ENCODE peak calls at places on chromosome 15, in eight cellular contexts. One of them, this sample, is unnamed. For H3K27me3, the result is how much of the 10 kb centered on the place peaks cover.

GRCh38 chr15:68526269-68526668 is 52.5 kb upstream of the CORO2B start:
- DNase-seq in PC-3: peak
- DNase-seq in brain microvascular endothelial cell: peak
- DNase-seq in right cardiac atrium: no peak
- DNase-seq in aorta: no peak
- DNase-seq in left lung: no peak
- DNase-seq in prostate gland: no peak
- DNase-seq in Peyer's patch: no peak
- DNase-seq in this sample: no peak

GRCh38 chr15:57665939-57666338 is 40.6 kb upstream of the POLR2M start:
- DNase-seq in PC-3: no peak
- DNase-seq in brain microvascular endothelial cell: no peak
- DNase-seq in right cardiac atrium: no peak
- DNase-seq in aorta: no peak
- DNase-seq in left lung: no peak
- DNase-seq in prostate gland: no peak
- DNase-seq in Peyer's patch: no peak
- DNase-seq in this sample: no peak

GRCh38 chr15:96362001-96362758 is 31.7 kb downstream of the NR2F2 start:
- DNase-seq in PC-3: no peak
- DNase-seq in brain microvascular endothelial cell: no peak
- DNase-seq in right cardiac atrium: no peak
- DNase-seq in aorta: no peak
- DNase-seq in left lung: no peak
- DNase-seq in prostate gland: no peak
- DNase-seq in Peyer's patch: no peak
- DNase-seq in this sample: no peak

GRCh38 chr15:101504866-101505609 is 15.5 kb upstream of the PCSK6 start:
- DNase-seq in PC-3: no peak
- DNase-seq in brain microvascular endothelial cell: no peak
- DNase-seq in right cardiac atrium: no peak
- DNase-seq in aorta: no peak
- DNase-seq in left lung: no peak
- DNase-seq in prostate gland: no peak
- DNase-seq in Peyer's patch: no peak
- DNase-seq in this sample: no peak

GRCh38 chr15:77455696-77456293 is 35.1 kb downstream of the HMG20A start:
- DNase-seq in PC-3: no peak
- DNase-seq in brain microvascular endothelial cell: peak
- DNase-seq in right cardiac atrium: no peak
- DNase-seq in aorta: no peak
- DNase-seq in left lung: no peak
- DNase-seq in prostate gland: no peak
- DNase-seq in Peyer's patch: no peak
- DNase-seq in this sample: no peak

GRCh38 chr15:39552546-39552945 is 28.3 kb upstream of the THBS1 start:
- DNase-seq in PC-3: no peak
- DNase-seq in brain microvascular endothelial cell: no peak
- DNase-seq in right cardiac atrium: no peak
- DNase-seq in aorta: no peak
- DNase-seq in left lung: no peak
- DNase-seq in prostate gland: no peak
- DNase-seq in Peyer's patch: no peak
- DNase-seq in this sample: no peak

GRCh38 chr15:39756806-39757522 is 25.7 kb downstream of the FSIP1 start:
- DNase-seq in PC-3: peak
- DNase-seq in brain microvascular endothelial cell: peak
- DNase-seq in right cardiac atrium: no peak
- DNase-seq in aorta: no peak
- DNase-seq in left lung: no peak
- DNase-seq in prostate gland: peak
- DNase-seq in Peyer's patch: no peak
- DNase-seq in this sample: peak

GRCh38 chr15:29089731-29090616 is 179.6 kb downstream of the NSMCE3 start:
- DNase-seq in PC-3: no peak
- DNase-seq in brain microvascular endothelial cell: no peak
- DNase-seq in right cardiac atrium: no peak
- DNase-seq in aorta: peak
- DNase-seq in left lung: no peak
- DNase-seq in prostate gland: no peak
- DNase-seq in Peyer's patch: no peak
- DNase-seq in this sample: peak

GRCh38 chr15:66387176-66388056 is 704 bp downstream of the MAP2K1 start:
- DNase-seq in PC-3: peak
- DNase-seq in brain microvascular endothelial cell: peak
- DNase-seq in right cardiac atrium: peak
- DNase-seq in aorta: peak
- DNase-seq in left lung: peak
- DNase-seq in prostate gland: peak
- DNase-seq in Peyer's patch: peak
- DNase-seq in this sample: peak

GRCh38 chr15:92586930-92587329 is 68.6 kb downstream of the FAM174B start:
- DNase-seq in PC-3: no peak
- DNase-seq in brain microvascular endothelial cell: no peak
- DNase-seq in right cardiac atrium: no peak
- DNase-seq in aorta: no peak
- DNase-seq in left lung: no peak
- DNase-seq in prostate gland: no peak
- DNase-seq in Peyer's patch: no peak
- DNase-seq in this sample: no peak

GRCh38 chr15:101264911-101265641 is 12.2 kb downstream of the SELENOS start:
- DNase-seq in PC-3: no peak
- DNase-seq in brain microvascular endothelial cell: no peak
- DNase-seq in right cardiac atrium: no peak
- DNase-seq in aorta: no peak
- DNase-seq in left lung: no peak
- DNase-seq in prostate gland: no peak
- DNase-seq in Peyer's patch: no peak
- DNase-seq in this sample: no peak

GRCh38 chr15:90598053-90598577 is 68.4 kb downstream of the CRTC3 start:
- DNase-seq in PC-3: no peak
- DNase-seq in brain microvascular endothelial cell: no peak
- DNase-seq in right cardiac atrium: peak
- DNase-seq in aorta: no peak
- DNase-seq in left lung: no peak
- DNase-seq in prostate gland: no peak
- DNase-seq in Peyer's patch: peak
- DNase-seq in this sample: peak

GRCh38 chr15:64354683-64355558 is 1.1 kb downstream of the CSNK1G1 start:
- DNase-seq in PC-3: no peak
- DNase-seq in brain microvascular endothelial cell: no peak
- DNase-seq in right cardiac atrium: no peak
- DNase-seq in aorta: no peak
- DNase-seq in left lung: no peak
- DNase-seq in prostate gland: peak
- DNase-seq in Peyer's patch: peak
- DNase-seq in this sample: peak

GRCh38 chr15:89998141-89998661 is 2.9 kb upstream of the ZNF710 start:
- DNase-seq in PC-3: peak
- DNase-seq in brain microvascular endothelial cell: peak
- DNase-seq in right cardiac atrium: no peak
- DNase-seq in aorta: no peak
- DNase-seq in left lung: no peak
- DNase-seq in prostate gland: no peak
- DNase-seq in Peyer's patch: no peak
- DNase-seq in this sample: peak

GRCh38 chr15:90407871-90408317 is 19.9 kb downstream of the IQGAP1 start:
- DNase-seq in PC-3: no peak
- DNase-seq in brain microvascular endothelial cell: peak
- DNase-seq in right cardiac atrium: no peak
- DNase-seq in aorta: no peak
- DNase-seq in left lung: no peak
- DNase-seq in prostate gland: no peak
- DNase-seq in Peyer's patch: no peak
- DNase-seq in this sample: no peak

GRCh38 chr15:68018797-68019196 is 35.3 kb upstream of the PIAS1 start:
- DNase-seq in PC-3: no peak
- DNase-seq in brain microvascular endothelial cell: no peak
- DNase-seq in right cardiac atrium: no peak
- DNase-seq in aorta: no peak
- DNase-seq in left lung: no peak
- DNase-seq in prostate gland: no peak
- DNase-seq in Peyer's patch: no peak
- DNase-seq in this sample: no peak

GRCh38 chr15:63752075-63752684 is 81.6 kb downstream of the HERC1 start:
- DNase-seq in PC-3: peak
- DNase-seq in brain microvascular endothelial cell: peak
- DNase-seq in right cardiac atrium: no peak
- DNase-seq in aorta: no peak
- DNase-seq in left lung: no peak
- DNase-seq in prostate gland: peak
- DNase-seq in Peyer's patch: peak
- DNase-seq in this sample: peak

GRCh38 chr15:66621491-66622467 is 56.0 kb upstream of the LCTL start:
- DNase-seq in PC-3: no peak
- DNase-seq in brain microvascular endothelial cell: no peak
- DNase-seq in right cardiac atrium: peak
- DNase-seq in aorta: no peak
- DNase-seq in left lung: no peak
- DNase-seq in prostate gland: no peak
- DNase-seq in Peyer's patch: no peak
- DNase-seq in this sample: peak

GRCh38 chr15:28106294-28107110 is 7.4 kb upstream of the OCA2 start:
- DNase-seq in PC-3: no peak
- DNase-seq in brain microvascular endothelial cell: no peak
- DNase-seq in right cardiac atrium: peak
- DNase-seq in aorta: no peak
- DNase-seq in left lung: peak
- DNase-seq in prostate gland: no peak
- DNase-seq in Peyer's patch: no peak
- DNase-seq in this sample: no peak

GRCh38 chr15:37789392-37789776 is 145.1 kb upstream of the TMCO5A start:
- DNase-seq in PC-3: no peak
- DNase-seq in brain microvascular endothelial cell: no peak
- DNase-seq in right cardiac atrium: no peak
- DNase-seq in aorta: no peak
- DNase-seq in left lung: no peak
- DNase-seq in prostate gland: no peak
- DNase-seq in Peyer's patch: no peak
- DNase-seq in this sample: no peak

GRCh38 chr15:91928676-91929075 is 75.2 kb downstream of the SLCO3A1 start:
- DNase-seq in PC-3: no peak
- DNase-seq in brain microvascular endothelial cell: no peak
- DNase-seq in right cardiac atrium: no peak
- DNase-seq in aorta: no peak
- DNase-seq in left lung: no peak
- DNase-seq in prostate gland: no peak
- DNase-seq in Peyer's patch: no peak
- DNase-seq in this sample: no peak

GRCh38 chr15:67863442-67863987 is 23.7 kb upstream of the RNU6-1 start:
- DNase-seq in PC-3: peak
- DNase-seq in brain microvascular endothelial cell: peak
- DNase-seq in right cardiac atrium: peak
- DNase-seq in aorta: peak
- DNase-seq in left lung: peak
- DNase-seq in prostate gland: peak
- DNase-seq in Peyer's patch: peak
- DNase-seq in this sample: peak

GRCh38 chr15:64535460-64536243 is 75.3 kb downstream of the ZNF609 start:
- DNase-seq in PC-3: no peak
- DNase-seq in brain microvascular endothelial cell: no peak
- DNase-seq in right cardiac atrium: no peak
- DNase-seq in aorta: no peak
- DNase-seq in left lung: no peak
- DNase-seq in prostate gland: no peak
- DNase-seq in Peyer's patch: no peak
- DNase-seq in this sample: no peak

GRCh38 chr15:56205061-56205876 is 38.4 kb downstream of the RFX7 start:
- DNase-seq in PC-3: no peak
- DNase-seq in brain microvascular endothelial cell: no peak
- DNase-seq in right cardiac atrium: no peak
- DNase-seq in aorta: no peak
- DNase-seq in left lung: no peak
- DNase-seq in prostate gland: no peak
- DNase-seq in Peyer's patch: no peak
- DNase-seq in this sample: no peak
- H3K27ac ChIP-seq in PC-3: no peak
- H3K27ac ChIP-seq in brain microvascular endothelial cell: no peak
- H3K27ac ChIP-seq in right cardiac atrium: no peak
- H3K27ac ChIP-seq in aorta: no peak
- H3K27ac ChIP-seq in left lung: no peak
- H3K27ac ChIP-seq in prostate gland: no peak
- H3K27ac ChIP-seq in Peyer's patch: no peak
- H3K27ac ChIP-seq in this sample: no peak

GRCh38 chr15:52802110-52802509 is 12.0 kb upstream of the ONECUT1 start:
- DNase-seq in PC-3: no peak
- DNase-seq in brain microvascular endothelial cell: no peak
- DNase-seq in right cardiac atrium: no peak
- DNase-seq in aorta: no peak
- DNase-seq in left lung: no peak
- DNase-seq in prostate gland: no peak
- DNase-seq in Peyer's patch: no peak
- DNase-seq in this sample: no peak
- H3K27me3 ChIP-seq in PC-3: half or more
- H3K27me3 ChIP-seq in brain microvascular endothelial cell: half or more
- H3K27me3 ChIP-seq in right cardiac atrium: under half
- H3K27me3 ChIP-seq in aorta: under half
- H3K27me3 ChIP-seq in left lung: half or more
- H3K27me3 ChIP-seq in prostate gland: half or more
- H3K27me3 ChIP-seq in Peyer's patch: half or more
- H3K27me3 ChIP-seq in this sample: under half

DNA sequence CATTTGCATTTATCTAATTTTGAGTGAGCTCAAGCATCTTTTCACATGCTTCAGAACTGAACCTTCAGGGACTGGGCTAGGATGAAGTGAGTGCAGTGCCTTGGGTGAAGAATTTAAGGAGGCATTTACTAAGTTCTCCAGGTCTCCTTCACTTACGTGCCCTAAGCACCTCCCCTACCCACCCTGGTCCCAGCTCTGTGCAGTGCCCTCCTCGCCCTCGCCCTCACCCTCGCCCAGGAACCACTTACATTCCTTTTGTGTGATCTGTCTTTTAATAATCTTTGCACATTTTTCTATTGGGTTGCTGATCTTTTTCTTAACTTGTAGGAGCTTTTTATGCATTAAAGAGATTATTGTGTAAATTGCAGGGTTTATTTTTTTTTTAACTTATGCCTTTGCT is 322.6 kb downstream of the THSD4 start:
- DNase-seq in PC-3: peak
- DNase-seq in brain microvascular endothelial cell: peak
- DNase-seq in right cardiac atrium: no peak
- DNase-seq in aorta: no peak
- DNase-seq in left lung: no peak
- DNase-seq in prostate gland: no peak
- DNase-seq in Peyer's patch: no peak
- DNase-seq in this sample: no peak
- H3K27ac ChIP-seq in PC-3: peak
- H3K27ac ChIP-seq in brain microvascular endothelial cell: peak
- H3K27ac ChIP-seq in right cardiac atrium: no peak
- H3K27ac ChIP-seq in aorta: no peak
- H3K27ac ChIP-seq in left lung: peak
- H3K27ac ChIP-seq in prostate gland: no peak
- H3K27ac ChIP-seq in Peyer's patch: no peak
- H3K27ac ChIP-seq in this sample: no peak

DNA sequence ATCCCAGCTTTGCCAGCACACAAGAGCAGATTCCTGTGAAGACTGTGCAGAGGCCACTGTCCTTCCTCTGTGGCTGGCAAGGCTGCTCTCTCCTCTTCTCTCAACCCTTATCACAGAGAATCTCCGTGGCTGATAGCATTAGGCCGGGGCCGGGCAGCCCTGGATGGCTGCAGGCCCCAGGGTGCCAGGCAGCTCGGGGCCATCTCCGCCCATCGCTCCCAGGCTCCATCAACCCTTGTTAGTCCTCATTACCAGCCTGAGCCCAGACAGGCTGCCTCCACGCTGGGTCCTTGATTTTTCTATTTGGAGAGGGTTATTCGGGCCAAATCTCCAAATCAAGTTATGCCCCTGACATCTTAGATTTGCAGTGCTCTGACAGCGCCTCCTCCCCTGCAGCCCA is 39.1 kb downstream of the MRPL46 start:
- DNase-seq in PC-3: no peak
- DNase-seq in brain microvascular endothelial cell: no peak
- DNase-seq in right cardiac atrium: peak
- DNase-seq in aorta: no peak
- DNase-seq in left lung: no peak
- DNase-seq in prostate gland: no peak
- DNase-seq in Peyer's patch: no peak
- DNase-seq in this sample: peak
- H3K27me3 ChIP-seq in PC-3: under half
- H3K27me3 ChIP-seq in brain microvascular endothelial cell: under half
- H3K27me3 ChIP-seq in right cardiac atrium: under half
- H3K27me3 ChIP-seq in aorta: under half
- H3K27me3 ChIP-seq in left lung: under half
- H3K27me3 ChIP-seq in prostate gland: under half
- H3K27me3 ChIP-seq in Peyer's patch: under half
- H3K27me3 ChIP-seq in this sample: under half

This sample was measured in mesendoderm.